ENCODE peak calls at places on chromosomes 11 and 22, in six cellular contexts. K, E, U, L, V and R are unnamed samples.

GRCh38 chr11:78351979-78352731 is 65.5 kb downstream of the GAB2 start:
- DNase-seq in K (no peak), E (peak), U (no peak), L (no peak), V (no peak), R (no peak)

GRCh38 chr11:133541331-133542095 is 9.2 kb upstream of the OPCML start:
- DNase-seq in K (no peak), E (peak), U (no peak), L (peak), V (peak), R (no peak)

GRCh38 chr22:25966448-25966913 is 202.8 kb upstream of the SEZ6L start:
- DNase-seq in K (no peak), E (peak), U (no peak), L (no peak), V (peak), R (no peak)

GRCh38 chr11:68471360-68472340 is 11.1 kb downstream of the PPP6R3 start:
- DNase-seq in K (peak), E (no peak), U (peak), L (no peak), V (no peak), R (no peak)

GRCh38 chr11:59815754-59816153 is 5.2 kb upstream of the MRPL16 start:
- DNase-seq in K (no peak), E (no peak), U (no peak), L (no peak), V (peak), R (no peak)

GRCh38 chr11:102390667-102391449 is 43.8 kb downstream of the BIRC2 start:
- DNase-seq in K (peak), E (peak), U (peak), L (peak), V (peak), R (peak)

GRCh38 chr22:22945195-22945594 is 57.6 kb downstream of the IGLL5 start:
- DNase-seq in K (no peak), E (no peak), U (no peak), L (no peak), V (no peak), R (peak)

GRCh38 chr11:120061761-120062560 is 76.0 kb downstream of the TRIM29 start:
- DNase-seq in K (no peak), E (peak), U (peak), L (peak), V (peak), R (no peak)

GRCh38 chr22:20579273-20580120 is 72.1 kb downstream of the MED15 start:
- DNase-seq in K (no peak), E (no peak), U (no peak), L (no peak), V (no peak), R (no peak)

GRCh38 chr11:118238397-118238796 is 13.6 kb upstream of the JAML start:
- DNase-seq in K (no peak), E (no peak), U (no peak), L (no peak), V (no peak), R (no peak)

GRCh38 chr11:18081551-18081950 is 24.3 kb downstream of the SAAL1 start:
- DNase-seq in K (no peak), E (no peak), U (no peak), L (no peak), V (no peak), R (no peak)

GRCh38 chr11:16772141-16772512 is 33.7 kb downstream of the C11orf58 start:
- DNase-seq in K (no peak), E (no peak), U (no peak), L (no peak), V (no peak), R (no peak)

GRCh38 chr11:84425704-84426103 is 1139.5 kb upstream of the CCDC90B start:
- DNase-seq in K (no peak), E (no peak), U (no peak), L (no peak), V (no peak), R (no peak)

GRCh38 chr11:9263840-9264380 is 1.2 kb downstream of the DENND5A start:
- DNase-seq in K (peak), E (no peak), U (peak), L (no peak), V (no peak), R (no peak)

GRCh38 chr11:121514401-121514981 is 61.7 kb upstream of the SORL1-AS1 start:
- DNase-seq in K (no peak), E (no peak), U (no peak), L (no peak), V (peak), R (no peak)

GRCh38 chr22:23289851-23290724 is 109.8 kb downstream of the BCR start:
- DNase-seq in K (peak), E (peak), U (peak), L (peak), V (peak), R (peak)

GRCh38 chr11:23205156-23205871 is 345.0 kb upstream of the CCDC179 start:
- DNase-seq in K (peak), E (no peak), U (peak), L (no peak), V (no peak), R (no peak)

GRCh38 chr11:47352556-47352955 is at the start of gene MYBPC3:
- DNase-seq in K (no peak), E (no peak), U (no peak), L (no peak), V (no peak), R (no peak)

GRCh38 chr11:5291207-5291838 is 10.4 kb downstream of the OR51B4 start:
- DNase-seq in K (peak), E (no peak), U (peak), L (peak), V (peak), R (no peak)

GRCh38 chr11:15106201-15106965 is 8.3 kb upstream of the INSC start:
- DNase-seq in K (peak), E (no peak), U (peak), L (no peak), V (peak), R (no peak)

GRCh38 chr22:17549655-17550054 is 13.6 kb upstream of the SLC25A18 start:
- DNase-seq in K (no peak), E (no peak), U (no peak), L (no peak), V (no peak), R (no peak)

GRCh38 chr11:102608699-102609098 is 16.4 kb downstream of the MMP20 start:
- DNase-seq in K (no peak), E (no peak), U (no peak), L (no peak), V (no peak), R (no peak)

GRCh38 chr11:95659088-95659487 is 130.5 kb downstream of the FAM76B start:
- DNase-seq in K (peak), E (no peak), U (peak), L (no peak), V (no peak), R (no peak)

GRCh38 chr11:9264381-9265210 is 554 bp downstream of the DENND5A start:
- DNase-seq in K (peak), E (peak), U (peak), L (peak), V (peak), R (peak)

GRCh38 chr11:67393437-67393836 is 1.7 kb downstream of the RAD9A start:
- DNase-seq in K (no peak), E (no peak), U (no peak), L (no peak), V (no peak), R (no peak)

GRCh38 chr11:66471142-66471541 is 4.4 kb downstream of the PELI3 start:
- DNase-seq in K (no peak), E (no peak), U (no peak), L (no peak), V (no peak), R (no peak)

GRCh38 chr11:86876716-86877234 is 76.4 kb downstream of the PRSS23 start:
- DNase-seq in K (no peak), E (no peak), U (no peak), L (no peak), V (no peak), R (no peak)

GRCh38 chr11:95074806-95075563 is 8.3 kb downstream of the SRSF8 start:
- DNase-seq in K (no peak), E (peak), U (no peak), L (no peak), V (no peak), R (peak)

GRCh38 chr11:124069429-124070401 is 28.6 kb upstream of the OR10G7 start:
- DNase-seq in K (peak), E (peak), U (peak), L (peak), V (peak), R (peak)

GRCh38 chr11:93032580-93032979 is 63.1 kb downstream of the MTNR1B start:
- DNase-seq in K (peak), E (no peak), U (no peak), L (no peak), V (no peak), R (no peak)

GRCh38 chr22:32473388-32473952 is 1.1 kb upstream of the FBXO7 start:
- DNase-seq in K (peak), E (peak), U (peak), L (no peak), V (peak), R (peak)

GRCh38 chr11:76621466-76621865 is 49.1 kb downstream of the LRRC32 start:
- DNase-seq in K (no peak), E (peak), U (no peak), L (no peak), V (no peak), R (no peak)

GRCh38 chr22:27635435-27635834 is 166.1 kb downstream of the MN1 start:
- DNase-seq in K (no peak), E (no peak), U (no peak), L (no peak), V (no peak), R (no peak)

GRCh38 chr11:44072757-44073658 is 6.9 kb downstream of the ACCS start:
- DNase-seq in K (no peak), E (peak), U (no peak), L (no peak), V (no peak), R (no peak)

DNA sequence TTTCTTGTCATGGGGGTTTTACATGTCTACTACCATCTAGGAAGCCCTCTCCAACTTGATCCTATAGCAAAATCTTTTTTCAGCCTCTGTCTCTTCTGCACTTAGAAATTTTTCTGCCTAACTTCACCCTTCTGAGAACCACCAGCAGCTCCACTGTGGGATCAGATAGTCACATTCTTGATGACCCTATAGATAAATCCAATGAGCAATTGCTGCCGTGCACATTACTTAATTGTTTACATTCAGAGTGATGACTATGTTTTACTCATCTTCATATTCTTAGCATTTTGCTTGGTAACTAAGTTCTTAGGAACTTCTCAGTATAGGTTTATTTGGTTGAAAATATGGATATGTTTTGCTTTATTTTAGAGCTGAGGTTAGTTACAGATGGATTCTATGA is 12.4 kb upstream of the ETS1 start:
- DNase-seq in K (peak), E (no peak), U (peak), L (no peak), V (no peak), R (no peak)
- H3K9ac ChIP-seq in K (no peak), E (no peak), U (no peak), L (no peak), V (no peak), R (no peak)

GRCh38 chr11:19817265-19817851 is 104.7 kb downstream of the NAV2 start:
- DNase-seq in K (no peak), E (peak), U (no peak), L (peak), V (no peak), R (no peak)

GRCh38 chr11:19816040-19816439 is 103.4 kb downstream of the NAV2 start:
- DNase-seq in K (no peak), E (peak), U (no peak), L (no peak), V (no peak), R (no peak)

GRCh38 chr11:19816817-19817216 is 104.2 kb downstream of the NAV2 start:
- DNase-seq in K (no peak), E (peak), U (no peak), L (peak), V (no peak), R (no peak)

GRCh38 chr11:19819148-19819547 is 106.5 kb downstream of the NAV2 start:
- DNase-seq in K (no peak), E (no peak), U (no peak), L (no peak), V (no peak), R (no peak)

DNA sequence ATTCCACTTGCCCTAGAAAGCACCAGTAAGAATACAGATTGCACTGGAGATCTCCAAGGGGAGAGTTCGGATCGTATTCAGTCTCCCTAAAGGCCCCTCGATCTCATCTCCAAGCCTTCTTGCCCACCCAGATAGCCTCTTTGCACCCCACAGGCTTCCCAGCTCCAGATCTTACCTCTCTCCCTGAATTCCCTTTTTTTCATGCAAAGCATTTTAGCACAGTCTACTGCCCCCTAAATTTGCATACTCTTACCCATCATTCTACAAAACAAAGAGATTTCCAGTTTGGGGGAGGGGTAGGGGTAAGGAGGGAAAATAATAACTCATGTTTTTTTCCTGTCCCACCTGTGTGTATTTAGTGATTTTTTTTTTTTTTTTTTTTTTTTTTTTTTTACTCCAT is 105.2 kb downstream of the NAV2 start:
- DNase-seq in K (no peak), E (no peak), U (no peak), L (no peak), V (no peak), R (no peak)
- H3K9ac ChIP-seq in K (no peak), E (no peak), U (no peak), L (peak), V (no peak), R (no peak)

DNA sequence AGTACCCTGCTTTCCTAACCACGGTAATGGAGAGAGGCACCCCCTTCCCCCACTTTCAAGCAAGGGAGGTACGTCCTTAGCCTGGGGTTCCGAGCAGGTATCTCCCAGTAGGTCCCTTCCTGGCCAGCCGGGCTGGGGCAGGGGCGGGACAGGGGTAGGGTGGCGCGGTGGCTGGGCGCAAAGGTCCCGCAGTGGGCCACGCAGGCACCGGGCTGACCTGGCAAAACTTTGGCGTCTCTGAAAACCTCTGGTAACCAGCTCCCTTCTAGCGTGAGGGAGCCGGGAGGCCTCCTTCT is 323 bp upstream of the P2RY2 start:
- DNase-seq in K (no peak), E (no peak), U (no peak), L (no peak), V (no peak), R (no peak)
- H3K9ac ChIP-seq in K (no peak), E (no peak), U (no peak), L (no peak), V (no peak), R (peak)

DNA sequence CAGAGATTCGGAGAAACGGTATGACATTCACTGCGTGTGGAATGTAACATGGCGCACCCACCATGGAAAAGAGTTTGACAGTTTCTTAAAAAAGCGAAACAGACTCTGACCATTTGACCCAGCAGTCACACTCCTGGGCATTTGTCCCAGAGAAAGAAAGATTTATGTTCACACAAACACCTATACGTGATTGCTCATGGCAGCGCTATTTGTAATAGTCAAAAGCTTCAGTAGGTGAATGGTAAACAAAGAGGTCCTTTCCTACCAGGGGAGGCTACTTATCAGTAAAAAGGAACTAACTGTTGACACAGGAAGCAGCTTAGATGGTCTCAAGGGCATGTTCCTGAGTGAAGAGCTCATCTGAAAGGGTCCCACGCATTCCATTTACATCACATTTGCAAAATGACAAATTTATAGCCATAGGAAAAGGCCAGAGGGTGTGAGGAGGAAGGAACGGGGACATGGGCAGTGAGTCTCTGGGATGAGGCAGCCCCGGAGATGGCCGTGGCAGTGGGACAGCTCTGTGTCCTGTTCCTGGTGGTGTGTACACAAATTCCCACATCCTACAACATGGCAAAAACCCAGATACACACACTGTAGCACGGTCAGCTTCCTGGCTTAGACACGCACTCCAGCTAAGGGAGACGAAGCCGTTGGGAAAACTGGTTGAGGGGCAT is 14.6 kb upstream of the KRTAP5-6 start:
- DNase-seq in K (no peak), E (peak), U (no peak), L (no peak), V (no peak), R (no peak)
- H3K9ac ChIP-seq in K (no peak), E (no peak), U (no peak), L (no peak), V (no peak), R (no peak)

DNA sequence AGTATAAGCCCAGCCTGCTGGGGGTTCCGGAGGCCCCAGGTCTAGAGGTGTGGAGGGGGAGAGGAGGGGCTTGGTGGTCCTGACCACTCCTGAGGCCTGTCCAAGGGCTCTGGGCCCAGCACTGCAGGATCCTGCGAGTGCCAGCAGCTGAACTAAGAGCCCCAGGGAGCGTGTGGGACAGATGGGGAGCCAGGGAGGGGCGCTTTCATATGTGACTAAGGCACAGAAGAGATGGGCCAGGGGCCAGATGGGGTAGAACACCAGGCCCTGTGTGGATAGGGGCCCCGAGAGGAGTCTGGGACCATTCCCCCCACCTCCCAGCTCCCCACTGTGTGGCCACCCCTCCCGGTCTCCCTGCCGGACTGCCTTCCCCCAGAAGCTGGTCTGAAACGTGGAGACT is 18.4 kb downstream of the MAFF start:
- DNase-seq in K (no peak), E (peak), U (peak), L (no peak), V (no peak), R (no peak)
- H3K9ac ChIP-seq in K (no peak), E (no peak), U (peak), L (no peak), V (no peak), R (no peak)

DNA sequence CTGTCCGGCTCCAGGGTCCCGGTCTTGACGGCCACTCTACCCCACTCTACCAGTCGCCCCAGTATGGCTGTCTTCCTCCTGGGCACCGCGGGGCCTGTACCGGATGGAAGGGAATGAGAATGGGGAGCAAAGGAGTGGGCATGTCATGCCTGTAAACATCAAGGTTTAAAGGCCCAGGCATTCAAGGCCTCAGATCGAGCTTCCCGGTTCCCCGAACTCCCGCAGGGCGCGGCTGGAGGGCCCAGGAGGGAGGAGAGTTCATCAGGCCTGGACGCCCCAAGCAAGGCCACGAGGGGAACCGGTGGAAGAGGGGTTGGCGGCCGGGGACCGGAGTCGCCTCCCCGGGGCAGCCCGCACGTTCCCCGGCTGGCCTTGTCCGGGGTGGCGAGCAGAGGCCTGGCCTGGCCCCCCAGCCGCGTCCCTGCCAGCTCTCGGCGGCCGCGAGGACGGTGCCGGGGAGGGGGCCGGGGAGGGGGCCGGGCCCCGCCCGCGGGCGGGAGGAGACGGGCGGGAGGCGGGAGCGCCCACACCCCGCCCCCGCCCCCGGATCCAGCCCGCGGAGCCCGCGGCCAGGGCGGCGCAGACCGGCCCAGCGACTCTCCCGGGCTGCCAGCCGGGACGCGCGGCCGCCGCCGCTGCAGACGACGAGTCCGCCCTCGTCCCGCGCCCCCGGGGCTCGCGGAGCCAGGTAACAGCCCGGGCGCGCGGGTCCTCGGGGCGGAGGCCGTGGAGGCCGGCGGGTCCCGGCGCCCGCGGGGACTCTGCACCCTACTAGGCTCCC is at the start of gene CDC42EP1:
- DNase-seq in K (peak), E (peak), U (peak), L (peak), V (peak), R (peak)
- H3K9ac ChIP-seq in K (peak), E (peak), U (peak), L (no peak), V (no peak), R (peak)

GRCh38 chr11:34656062-34656720 is 35.3 kb downstream of the EHF start:
- DNase-seq in K (peak), E (no peak), U (peak), L (no peak), V (no peak), R (no peak)

GRCh38 chr11:34654491-34655334 is 33.8 kb downstream of the EHF start:
- DNase-seq in K (peak), E (peak), U (peak), L (peak), V (no peak), R (no peak)

GRCh38 chr11:34653851-34654490 is 33.1 kb downstream of the EHF start:
- DNase-seq in K (peak), E (peak), U (peak), L (no peak), V (peak), R (peak)

GRCh38 chr11:34653031-34653430 is 32.1 kb downstream of the EHF start:
- DNase-seq in K (no peak), E (no peak), U (no peak), L (no peak), V (no peak), R (no peak)

GRCh38 chr11:34655335-34656008 is 34.6 kb downstream of the EHF start:
- DNase-seq in K (peak), E (no peak), U (peak), L (no peak), V (no peak), R (no peak)
- H3K9ac ChIP-seq in K (no peak), E (no peak), U (peak), L (no peak), V (no peak), R (no peak)